ENCODE peak calls at places on chromosomes 4 and X, in five cellular contexts. O is CD8-positive, alpha-beta memory T cell; Q is brain microvascular endothelial cell; S is GM23248; I is IMR-90. M is an unnamed sample.

GRCh38 chr4:38935391-38936073 is 67.9 kb downstream of the FAM114A1 start:
- DNase-seq in O (no peak), I (peak; percentile 29), Q (no peak), S (no peak), M (no peak)

GRCh38 chr4:153260152-153260551 is 55.9 kb downstream of the TRIM2 start:
- DNase-seq in S (peak; percentile 35), Q (no peak), I (no peak), O (no peak), M (no peak)

GRCh38 chrX:153928846-153929245 is 2.8 kb upstream of the ARHGAP4 start:
- DNase-seq in S (no peak), I (no peak), O (no peak), Q (no peak), M (no peak)

GRCh38 chrX:75784689-75785491 is at the start of gene MAGEE2:
- DNase-seq in I (no peak), S (peak; percentile 23), Q (no peak), O (no peak), M (peak; percentile 21)

GRCh38 chr4:73308286-73308685 is 49.7 kb upstream of the ANKRD17 start:
- DNase-seq in S (peak; percentile 53), Q (peak; percentile 35), O (no peak), I (peak; percentile 61), M (no peak)

GRCh38 chrX:54758114-54759055 is 39.7 kb downstream of the ITIH6 start:
- DNase-seq in S (no peak), Q (no peak), I (no peak), O (no peak), M (no peak)

GRCh38 chr4:166279261-166279660 is 406.2 kb downstream of the TLL1 start:
- DNase-seq in I (no peak), S (no peak), Q (no peak), O (no peak), M (no peak)

GRCh38 chr4:138562544-138562961 is 320.4 kb upstream of the SLC7A11 start:
- DNase-seq in Q (peak; percentile 73), O (no peak), I (peak; percentile 87), S (no peak), M (no peak)

GRCh38 chr4:141347738-141348524 is 127.2 kb downstream of the ZNF330 start:
- DNase-seq in Q (no peak), S (peak; percentile 20), O (no peak), I (peak; percentile 28), M (no peak)

GRCh38 chrX:124238268-124238667 is 94.2 kb upstream of the TEX13D start:
- DNase-seq in O (no peak), S (no peak), Q (no peak), I (no peak), M (no peak)

GRCh38 chr4:77728420-77728819 is 90.7 kb downstream of the CNOT6L start:
- DNase-seq in I (no peak), S (no peak), Q (no peak), O (no peak), M (no peak)
- H3K36me3 ChIP-seq in I (peaks cover 2% of the 10 kb centered on the region), S (peaks cover 13% of the 10 kb centered on the region), Q (no peaks in the 10 kb centered on the region), O (peaks cover 59% of the 10 kb centered on the region), M (no peaks in the 10 kb centered on the region)

GRCh38 chr4:5574386-5574785 is 134.0 kb downstream of the EVC2 start:
- DNase-seq in S (no peak), O (no peak), Q (no peak), I (no peak), M (no peak)
- H3K27me3 ChIP-seq in S (no peaks in the 10 kb centered on the region), O (no peaks in the 10 kb centered on the region), Q (no peaks in the 10 kb centered on the region), I (no peaks in the 10 kb centered on the region), M (no peaks in the 10 kb centered on the region)

GRCh38 chr4:82951196-82951595 is 50.7 kb downstream of the THAP9 start:
- DNase-seq in Q (no peak), S (peak; percentile 5), I (peak; percentile 10), O (no peak), M (no peak)
- H3K36me3 ChIP-seq in Q (no peaks in the 10 kb centered on the region), S (no peaks in the 10 kb centered on the region), I (peaks cover 4% of the 10 kb centered on the region), O (peaks cover 2% of the 10 kb centered on the region), M (no peaks in the 10 kb centered on the region)

GRCh38 chr4:105560488-105560887 is 8.1 kb downstream of the ARHGEF38 start:
- DNase-seq in O (no peak), S (peak; percentile 1), Q (no peak), I (no peak), M (no peak)
- H3K27me3 ChIP-seq in O (no peaks in the 10 kb centered on the region), S (no peaks in the 10 kb centered on the region), Q (no peaks in the 10 kb centered on the region), I (no peaks in the 10 kb centered on the region), M (no peaks in the 10 kb centered on the region)

GRCh38 chr4:24533364-24533763 is 51.0 kb downstream of the DHX15 start:
- DNase-seq in Q (no peak), S (peak; percentile 19), O (no peak), I (peak; percentile 50), M (no peak)
- H3K36me3 ChIP-seq in Q (peaks cover 36% of the 10 kb centered on the region), S (peaks cover 65% of the 10 kb centered on the region), O (peaks cover 28% of the 10 kb centered on the region), I (peaks cover 18% of the 10 kb centered on the region), M (no peaks in the 10 kb centered on the region)

GRCh38 chrX:130944230-130944629 is 41.2 kb upstream of the ENOX2 start:
- DNase-seq in O (no peak), S (no peak), I (no peak), Q (no peak), M (no peak)
- H3K27me3 ChIP-seq in O (no peaks in the 10 kb centered on the region), S (no peaks in the 10 kb centered on the region), I (no peaks in the 10 kb centered on the region), Q (no peaks in the 10 kb centered on the region), M (no peaks in the 10 kb centered on the region)

M was measured in uterus.